ENCODE peak calls at places on chromosomes 16 and 17, in five cellular contexts. One of them, this sample, is unnamed.

GRCh38 chr16:4790871-4791270 is 2.7 kb upstream of the SEPTIN12 start:
- DNase-seq in progenitor cell of endocrine pancreas: no peak
- DNase-seq in spleen: no peak
- DNase-seq in OCI-LY7: no peak
- DNase-seq in right atrium auricular region: no peak
- DNase-seq in this sample: no peak

GRCh38 chr17:75601057-75601987 is 13.7 kb downstream of the MYO15B start:
- DNase-seq in progenitor cell of endocrine pancreas: peak
- DNase-seq in spleen: peak
- DNase-seq in OCI-LY7: peak
- DNase-seq in right atrium auricular region: no peak
- DNase-seq in this sample: no peak

GRCh38 chr16:15609286-15609649 is 33.7 kb downstream of the MARF1 start:
- DNase-seq in progenitor cell of endocrine pancreas: no peak
- DNase-seq in spleen: no peak
- DNase-seq in OCI-LY7: no peak
- DNase-seq in right atrium auricular region: no peak
- DNase-seq in this sample: no peak

GRCh38 chr16:86725401-86725800 is 147.1 kb downstream of the FOXL1 start:
- DNase-seq in progenitor cell of endocrine pancreas: no peak
- DNase-seq in spleen: peak
- DNase-seq in OCI-LY7: no peak
- DNase-seq in right atrium auricular region: no peak
- DNase-seq in this sample: no peak

GRCh38 chr17:17088104-17088485 is 45.8 kb downstream of the MPRIP start:
- DNase-seq in progenitor cell of endocrine pancreas: no peak
- DNase-seq in spleen: peak
- DNase-seq in OCI-LY7: no peak
- DNase-seq in right atrium auricular region: no peak
- DNase-seq in this sample: no peak

GRCh38 chr16:89320717-89321501 is 103.4 kb downstream of the ZNF778 start:
- DNase-seq in progenitor cell of endocrine pancreas: no peak
- DNase-seq in spleen: peak
- DNase-seq in OCI-LY7: no peak
- DNase-seq in right atrium auricular region: no peak
- DNase-seq in this sample: no peak

GRCh38 chr16:81866820-81867440 is 87.8 kb downstream of the PLCG2 start:
- DNase-seq in progenitor cell of endocrine pancreas: no peak
- DNase-seq in spleen: peak
- DNase-seq in OCI-LY7: no peak
- DNase-seq in right atrium auricular region: peak
- DNase-seq in this sample: no peak

GRCh38 chr16:49485663-49486062 is 112.1 kb downstream of the C16orf78 start:
- DNase-seq in progenitor cell of endocrine pancreas: no peak
- DNase-seq in spleen: peak
- DNase-seq in OCI-LY7: no peak
- DNase-seq in right atrium auricular region: no peak
- DNase-seq in this sample: no peak

GRCh38 chr17:30396129-30396528 is 17.4 kb downstream of the CPD start:
- DNase-seq in progenitor cell of endocrine pancreas: no peak
- DNase-seq in spleen: no peak
- DNase-seq in OCI-LY7: no peak
- DNase-seq in right atrium auricular region: no peak
- DNase-seq in this sample: no peak

GRCh38 chr16:84277244-84277823 is 17.3 kb upstream of the WFDC1 start:
- DNase-seq in progenitor cell of endocrine pancreas: peak
- DNase-seq in spleen: peak
- DNase-seq in OCI-LY7: peak
- DNase-seq in right atrium auricular region: peak
- DNase-seq in this sample: peak

GRCh38 chr16:2190002-2190658 is 6.3 kb downstream of the CASKIN1 start:
- DNase-seq in progenitor cell of endocrine pancreas: no peak
- DNase-seq in spleen: no peak
- DNase-seq in OCI-LY7: no peak
- DNase-seq in right atrium auricular region: no peak
- DNase-seq in this sample: no peak

GRCh38 chr17:62653002-62653830 is 25.7 kb downstream of the MRC2 start:
- DNase-seq in progenitor cell of endocrine pancreas: no peak
- DNase-seq in spleen: peak
- DNase-seq in OCI-LY7: no peak
- DNase-seq in right atrium auricular region: peak
- DNase-seq in this sample: no peak

GRCh38 chr17:7557825-7558543 is 566 bp upstream of the TNFSF13 start:
- DNase-seq in progenitor cell of endocrine pancreas: no peak
- DNase-seq in spleen: peak
- DNase-seq in OCI-LY7: peak
- DNase-seq in right atrium auricular region: peak
- DNase-seq in this sample: no peak

GRCh38 chr16:9713907-9714306 is 468.3 kb downstream of the GRIN2A start:
- DNase-seq in progenitor cell of endocrine pancreas: no peak
- DNase-seq in spleen: no peak
- DNase-seq in OCI-LY7: no peak
- DNase-seq in right atrium auricular region: no peak
- DNase-seq in this sample: no peak

GRCh38 chr17:32517982-32518381 is 31.2 kb downstream of the CDK5R1 start:
- DNase-seq in progenitor cell of endocrine pancreas: no peak
- DNase-seq in spleen: no peak
- DNase-seq in OCI-LY7: no peak
- DNase-seq in right atrium auricular region: no peak
- DNase-seq in this sample: no peak

GRCh38 chr16:27232061-27232841 is 28.9 kb downstream of the KDM8 start:
- DNase-seq in progenitor cell of endocrine pancreas: no peak
- DNase-seq in spleen: peak
- DNase-seq in OCI-LY7: peak
- DNase-seq in right atrium auricular region: no peak
- DNase-seq in this sample: no peak

GRCh38 chr17:8581002-8581658 is 49.4 kb downstream of the MYH10 start:
- DNase-seq in progenitor cell of endocrine pancreas: no peak
- DNase-seq in spleen: no peak
- DNase-seq in OCI-LY7: no peak
- DNase-seq in right atrium auricular region: no peak
- DNase-seq in this sample: no peak

GRCh38 chr16:83059237-83059636 is 432.5 kb downstream of the CDH13 start:
- DNase-seq in progenitor cell of endocrine pancreas: no peak
- DNase-seq in spleen: no peak
- DNase-seq in OCI-LY7: no peak
- DNase-seq in right atrium auricular region: no peak
- DNase-seq in this sample: no peak

GRCh38 chr16:59612094-59612493 is 878.0 kb upstream of the GOT2 start:
- DNase-seq in progenitor cell of endocrine pancreas: no peak
- DNase-seq in spleen: no peak
- DNase-seq in OCI-LY7: no peak
- DNase-seq in right atrium auricular region: no peak
- DNase-seq in this sample: no peak

GRCh38 chr16:8199390-8199789 is 390.9 kb downstream of the TMEM114 start:
- DNase-seq in progenitor cell of endocrine pancreas: no peak
- DNase-seq in spleen: no peak
- DNase-seq in OCI-LY7: no peak
- DNase-seq in right atrium auricular region: no peak
- DNase-seq in this sample: no peak

GRCh38 chr16:8194795-8195194 is 395.5 kb downstream of the TMEM114 start:
- DNase-seq in progenitor cell of endocrine pancreas: no peak
- DNase-seq in spleen: no peak
- DNase-seq in OCI-LY7: no peak
- DNase-seq in right atrium auricular region: no peak
- DNase-seq in this sample: no peak
- TF ChIP-seq CTCF in progenitor cell of endocrine pancreas: peak
- TF ChIP-seq CTCF in spleen: no peak
- TF ChIP-seq CTCF in OCI-LY7: peak
- TF ChIP-seq CTCF in right atrium auricular region: no peak
- TF ChIP-seq CTCF in this sample: peak

DNA sequence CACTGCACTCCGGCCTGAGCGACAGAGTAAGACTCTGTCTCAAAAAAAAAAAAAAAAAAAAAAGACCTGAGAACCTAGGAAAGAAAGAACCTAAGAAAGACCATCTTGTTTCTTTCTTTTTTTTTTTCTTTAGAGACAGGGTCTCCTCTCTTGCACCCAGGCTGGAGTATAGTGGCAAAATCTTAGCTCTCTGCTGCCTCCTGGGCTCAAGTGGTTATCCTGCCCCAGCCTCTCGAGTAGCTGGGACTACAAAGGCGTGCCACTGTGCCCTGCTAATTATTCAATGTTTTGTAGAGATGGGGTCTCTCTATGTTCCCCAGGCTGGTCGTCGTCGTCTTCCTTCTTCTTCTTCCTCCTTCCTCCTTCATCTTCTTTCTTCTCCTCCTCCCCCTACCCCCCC is 7.8 kb upstream of the BIRC5 start:
- DNase-seq in progenitor cell of endocrine pancreas: no peak
- DNase-seq in spleen: no peak
- DNase-seq in OCI-LY7: no peak
- DNase-seq in right atrium auricular region: no peak
- DNase-seq in this sample: no peak
- TF ChIP-seq CTCF in progenitor cell of endocrine pancreas: no peak
- TF ChIP-seq CTCF in spleen: no peak
- TF ChIP-seq CTCF in OCI-LY7: peak
- TF ChIP-seq CTCF in right atrium auricular region: no peak
- TF ChIP-seq CTCF in this sample: no peak

DNA sequence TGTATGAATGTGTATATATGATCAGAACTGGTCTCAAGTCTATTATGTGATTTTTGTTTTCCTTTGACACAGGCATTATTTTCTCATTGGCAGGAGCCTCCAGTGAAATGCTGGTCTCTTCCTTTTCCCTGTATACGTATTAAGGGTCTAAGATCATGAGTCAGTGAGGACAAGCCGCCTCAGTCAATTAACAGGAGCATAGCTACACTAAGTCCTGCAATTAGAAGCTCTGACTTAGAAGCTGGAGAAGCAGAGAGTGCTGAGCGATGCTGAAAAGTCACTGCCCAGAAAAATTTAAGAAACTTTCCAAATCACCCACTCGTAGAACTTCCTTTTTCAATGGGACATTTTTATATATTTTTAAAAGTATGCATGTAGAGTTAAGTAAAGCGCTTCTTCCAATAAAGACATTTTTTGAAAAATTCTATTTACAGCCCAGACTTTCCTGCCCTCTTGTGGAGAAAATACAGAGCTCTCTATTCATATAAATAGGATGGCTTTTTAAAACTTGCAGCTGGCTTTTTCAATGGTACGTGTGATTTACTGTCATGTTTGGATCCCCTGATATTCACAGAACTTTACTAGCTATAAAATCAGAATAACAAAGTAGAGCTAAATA is 70.1 kb upstream of the PSMD7 start:
- DNase-seq in progenitor cell of endocrine pancreas: no peak
- DNase-seq in spleen: no peak
- DNase-seq in OCI-LY7: peak
- DNase-seq in right atrium auricular region: no peak
- DNase-seq in this sample: no peak
- TF ChIP-seq CTCF in progenitor cell of endocrine pancreas: peak
- TF ChIP-seq CTCF in spleen: no peak
- TF ChIP-seq CTCF in OCI-LY7: peak
- TF ChIP-seq CTCF in right atrium auricular region: peak
- TF ChIP-seq CTCF in this sample: peak

GRCh38 chr17:55702150-55702549 is 20.5 kb downstream of the TMEM100 start:
- DNase-seq in progenitor cell of endocrine pancreas: no peak
- DNase-seq in spleen: no peak
- DNase-seq in OCI-LY7: no peak
- DNase-seq in right atrium auricular region: no peak
- DNase-seq in this sample: no peak
- TF ChIP-seq CTCF in progenitor cell of endocrine pancreas: no peak
- TF ChIP-seq CTCF in spleen: no peak
- TF ChIP-seq CTCF in OCI-LY7: no peak
- TF ChIP-seq CTCF in right atrium auricular region: no peak
- TF ChIP-seq CTCF in this sample: no peak

GRCh38 chr17:69236946-69237345 is 8.3 kb upstream of the ABCA10 start:
- DNase-seq in progenitor cell of endocrine pancreas: no peak
- DNase-seq in spleen: no peak
- DNase-seq in OCI-LY7: no peak
- DNase-seq in right atrium auricular region: no peak
- DNase-seq in this sample: no peak

GRCh38 chr17:69232650-69233049 is 4.0 kb upstream of the ABCA10 start:
- DNase-seq in progenitor cell of endocrine pancreas: no peak
- DNase-seq in spleen: no peak
- DNase-seq in OCI-LY7: no peak
- DNase-seq in right atrium auricular region: no peak
- DNase-seq in this sample: no peak

GRCh38 chr17:69236464-69236863 is 7.8 kb upstream of the ABCA10 start:
- DNase-seq in progenitor cell of endocrine pancreas: no peak
- DNase-seq in spleen: no peak
- DNase-seq in OCI-LY7: no peak
- DNase-seq in right atrium auricular region: no peak
- DNase-seq in this sample: no peak

GRCh38 chr17:69239611-69240010 is 11.0 kb upstream of the ABCA10 start:
- DNase-seq in progenitor cell of endocrine pancreas: no peak
- DNase-seq in spleen: no peak
- DNase-seq in OCI-LY7: no peak
- DNase-seq in right atrium auricular region: no peak
- DNase-seq in this sample: no peak

GRCh38 chr17:69235338-69236058 is 6.9 kb upstream of the ABCA10 start:
- DNase-seq in progenitor cell of endocrine pancreas: peak
- DNase-seq in spleen: peak
- DNase-seq in OCI-LY7: peak
- DNase-seq in right atrium auricular region: peak
- DNase-seq in this sample: peak
- TF ChIP-seq CTCF in progenitor cell of endocrine pancreas: peak
- TF ChIP-seq CTCF in spleen: peak
- TF ChIP-seq CTCF in OCI-LY7: peak
- TF ChIP-seq CTCF in right atrium auricular region: peak
- TF ChIP-seq CTCF in this sample: peak

GRCh38 chr17:1789936-1790335 is 28.1 kb downstream of the SERPINF1 start:
- DNase-seq in progenitor cell of endocrine pancreas: no peak
- DNase-seq in spleen: peak
- DNase-seq in OCI-LY7: no peak
- DNase-seq in right atrium auricular region: no peak
- DNase-seq in this sample: no peak
- TF ChIP-seq CTCF in progenitor cell of endocrine pancreas: no peak
- TF ChIP-seq CTCF in spleen: no peak
- TF ChIP-seq CTCF in OCI-LY7: no peak
- TF ChIP-seq CTCF in right atrium auricular region: peak
- TF ChIP-seq CTCF in this sample: no peak

GRCh38 chr16:67931712-67932461 is at the start of gene CTRL:
- DNase-seq in progenitor cell of endocrine pancreas: no peak
- DNase-seq in spleen: no peak
- DNase-seq in OCI-LY7: no peak
- DNase-seq in right atrium auricular region: no peak
- DNase-seq in this sample: no peak
- TF ChIP-seq CTCF in progenitor cell of endocrine pancreas: peak
- TF ChIP-seq CTCF in spleen: no peak
- TF ChIP-seq CTCF in OCI-LY7: no peak
- TF ChIP-seq CTCF in right atrium auricular region: no peak
- TF ChIP-seq CTCF in this sample: peak